ENCODE peak calls at places on chromosomes 6 and 20, in five cellular contexts. U is PC-3, P is neural progenitor cell, I is HCT116, E is MM.1S. B is an unnamed sample.

GRCh38 chr6:12371641-12372146 is 81.5 kb downstream of the EDN1 start:
- DNase-seq in U (peak), P (no peak), I (no peak), E (no peak), B (peak)

GRCh38 chr6:154865291-154865690 is 129.8 kb upstream of the TIAM2 start:
- DNase-seq in U (no peak), P (no peak), I (no peak), E (no peak), B (no peak)

GRCh38 chr6:11756292-11756691 is 22.3 kb downstream of the ADTRP start:
- DNase-seq in U (no peak), P (no peak), I (no peak), E (no peak), B (no peak)

GRCh38 chr6:87808005-87808757 is 106.1 kb upstream of the AKIRIN2 start:
- DNase-seq in U (peak), P (no peak), I (no peak), E (no peak), B (peak)

GRCh38 chr6:35392111-35392702 is 49.8 kb downstream of the PPARD start:
- DNase-seq in U (peak), P (no peak), I (no peak), E (no peak), B (no peak)

GRCh38 chr6:81570673-81571072 is 181.8 kb downstream of the TENT5A start:
- DNase-seq in U (no peak), P (no peak), I (no peak), E (no peak), B (no peak)

GRCh38 chr6:41698350-41698781 is 37.0 kb downstream of the TFEB start:
- DNase-seq in U (no peak), P (peak), I (no peak), E (no peak), B (peak)

GRCh38 chr20:2507464-2507863 is 1.3 kb downstream of the ZNF343 start:
- DNase-seq in U (no peak), P (no peak), I (no peak), E (no peak), B (peak)

GRCh38 chr6:104625536-104625935 is 234.2 kb downstream of the HACE1 start:
- DNase-seq in U (peak), P (peak), I (no peak), E (no peak), B (peak)

GRCh38 chr6:111805511-111806181 is 67.6 kb downstream of the FYN start:
- DNase-seq in U (peak), P (peak), I (no peak), E (no peak), B (peak)

GRCh38 chr20:54025166-54025835 is 45.1 kb downstream of the BCAS1 start:
- DNase-seq in U (no peak), P (no peak), I (no peak), E (no peak), B (peak)

GRCh38 chr6:43912598-43913387 is 142.8 kb downstream of the VEGFA start:
- DNase-seq in U (no peak), P (no peak), I (no peak), E (no peak), B (no peak)

GRCh38 chr6:170271771-170272314 is 19.0 kb downstream of the DLL1 start:
- DNase-seq in U (no peak), P (no peak), I (no peak), E (peak), B (no peak)

GRCh38 chr6:102736941-102737368 is 1343.4 kb downstream of the GRIK2 start:
- DNase-seq in U (peak), P (no peak), I (no peak), E (no peak), B (peak)

GRCh38 chr6:80425089-80425823 is 318.8 kb downstream of the BCKDHB start:
- DNase-seq in U (peak), P (no peak), I (no peak), E (no peak), B (peak)

GRCh38 chr20:23433628-23434027 is 5.9 kb upstream of the CSTL1 start:
- DNase-seq in U (no peak), P (no peak), I (no peak), E (no peak), B (no peak)

GRCh38 chr20:25040438-25040831 is 17.5 kb downstream of the ACSS1 start:
- DNase-seq in U (peak), P (no peak), I (no peak), E (no peak), B (peak)

GRCh38 chr6:158910484-158911075 is 89.4 kb downstream of the RSPH3 start:
- DNase-seq in U (peak), P (peak), I (no peak), E (no peak), B (no peak)

GRCh38 chr6:130107710-130108109 is 89.3 kb downstream of the L3MBTL3 start:
- DNase-seq in U (no peak), P (peak), I (no peak), E (no peak), B (no peak)

GRCh38 chr6:24858154-24858801 is 59.6 kb upstream of the ARMH2 start:
- DNase-seq in U (peak), P (no peak), I (no peak), E (peak), B (peak)

GRCh38 chr6:45421700-45422540 is 44.2 kb upstream of the SUPT3H start:
- DNase-seq in U (peak), P (peak), I (no peak), E (peak), B (peak)

GRCh38 chr6:125846292-125847024 is 55.7 kb downstream of the NCOA7 start:
- DNase-seq in U (no peak), P (no peak), I (no peak), E (no peak), B (no peak)

GRCh38 chr6:20274115-20274514 is 61.8 kb upstream of the MBOAT1 start:
- DNase-seq in U (no peak), P (no peak), I (no peak), E (no peak), B (no peak)

GRCh38 chr20:9179193-9179802 is 110.4 kb downstream of the PLCB4 start:
- DNase-seq in U (peak), P (no peak), I (no peak), E (no peak), B (peak)

GRCh38 chr6:93366506-93366905 is 52.9 kb downstream of the EPHA7 start:
- DNase-seq in U (no peak), P (no peak), I (no peak), E (no peak), B (no peak)

GRCh38 chr6:159715605-159716004 is 11.7 kb upstream of the WTAP start:
- DNase-seq in U (no peak), P (no peak), I (no peak), E (no peak), B (no peak)

DNA sequence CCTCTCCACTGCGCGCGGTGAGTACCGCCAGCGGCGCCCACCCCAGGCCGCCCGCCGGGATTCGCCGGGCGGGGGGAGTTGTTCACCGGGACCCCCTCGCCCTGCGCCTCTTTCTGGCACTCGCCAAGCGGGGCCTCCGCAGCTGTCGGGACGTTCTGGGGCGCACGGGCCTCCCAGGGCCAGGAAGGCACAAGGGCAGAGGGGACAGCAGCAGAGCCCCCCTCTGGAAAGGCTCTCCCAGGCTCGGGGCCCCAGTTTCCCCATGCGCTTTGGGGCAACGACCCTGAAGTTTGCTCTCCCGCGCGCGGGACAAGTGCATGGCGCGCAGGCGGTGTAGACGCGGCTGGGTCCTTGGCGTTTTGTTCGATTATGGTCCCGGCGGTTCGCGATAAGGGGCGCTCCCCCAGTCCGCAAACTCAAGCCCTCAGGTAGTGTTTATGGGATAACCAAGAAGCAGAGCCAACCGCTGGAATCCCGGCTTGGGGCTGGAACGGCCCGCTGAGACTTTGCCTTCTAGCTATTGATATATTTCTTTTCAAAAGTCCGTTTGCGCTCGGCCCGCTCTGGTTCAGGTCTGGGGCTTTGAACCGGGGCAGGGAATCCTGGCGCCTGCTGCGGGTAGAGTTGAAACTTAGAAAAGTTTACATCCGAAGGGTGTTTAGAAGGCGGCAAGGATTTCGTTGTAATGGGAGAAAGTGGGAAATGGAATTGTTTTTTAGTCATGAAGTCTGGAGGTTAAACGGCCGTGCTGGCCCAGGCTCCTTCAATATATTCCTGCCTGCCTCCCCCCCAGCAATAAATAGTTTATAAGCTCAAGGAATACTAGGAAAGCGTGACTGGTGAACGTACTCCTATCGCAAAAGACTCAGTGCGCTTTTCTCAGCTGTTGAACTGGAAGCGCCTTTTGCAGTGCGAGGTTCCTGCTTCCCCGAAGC is 595 bp downstream of the EYA2 start:
- DNase-seq in U (peak), P (peak), I (no peak), E (no peak), B (peak)
- TF ChIP-seq EZH2phosphoT487 in U (peak), P (peak), I (no peak), E (no peak), B (peak)

GRCh38 chr20:22407237-22408193 is 176.9 kb downstream of the FOXA2 start:
- DNase-seq in U (no peak), P (no peak), I (no peak), E (no peak), B (no peak)

GRCh38 chr20:22404609-22405170 is 179.7 kb downstream of the FOXA2 start:
- DNase-seq in U (peak), P (no peak), I (no peak), E (no peak), B (peak)

GRCh38 chr20:22402550-22402949 is 181.8 kb downstream of the FOXA2 start:
- DNase-seq in U (no peak), P (peak), I (no peak), E (no peak), B (no peak)

GRCh38 chr20:22402990-22403859 is 181.1 kb downstream of the FOXA2 start:
- DNase-seq in U (peak), P (peak), I (no peak), E (peak), B (peak)

GRCh38 chr20:22403860-22404608 is 180.3 kb downstream of the FOXA2 start:
- DNase-seq in U (peak), P (peak), I (no peak), E (peak), B (peak)
- H3K9ac ChIP-seq in U (peak), P (no peak), I (no peak), E (peak), B (no peak)

DNA sequence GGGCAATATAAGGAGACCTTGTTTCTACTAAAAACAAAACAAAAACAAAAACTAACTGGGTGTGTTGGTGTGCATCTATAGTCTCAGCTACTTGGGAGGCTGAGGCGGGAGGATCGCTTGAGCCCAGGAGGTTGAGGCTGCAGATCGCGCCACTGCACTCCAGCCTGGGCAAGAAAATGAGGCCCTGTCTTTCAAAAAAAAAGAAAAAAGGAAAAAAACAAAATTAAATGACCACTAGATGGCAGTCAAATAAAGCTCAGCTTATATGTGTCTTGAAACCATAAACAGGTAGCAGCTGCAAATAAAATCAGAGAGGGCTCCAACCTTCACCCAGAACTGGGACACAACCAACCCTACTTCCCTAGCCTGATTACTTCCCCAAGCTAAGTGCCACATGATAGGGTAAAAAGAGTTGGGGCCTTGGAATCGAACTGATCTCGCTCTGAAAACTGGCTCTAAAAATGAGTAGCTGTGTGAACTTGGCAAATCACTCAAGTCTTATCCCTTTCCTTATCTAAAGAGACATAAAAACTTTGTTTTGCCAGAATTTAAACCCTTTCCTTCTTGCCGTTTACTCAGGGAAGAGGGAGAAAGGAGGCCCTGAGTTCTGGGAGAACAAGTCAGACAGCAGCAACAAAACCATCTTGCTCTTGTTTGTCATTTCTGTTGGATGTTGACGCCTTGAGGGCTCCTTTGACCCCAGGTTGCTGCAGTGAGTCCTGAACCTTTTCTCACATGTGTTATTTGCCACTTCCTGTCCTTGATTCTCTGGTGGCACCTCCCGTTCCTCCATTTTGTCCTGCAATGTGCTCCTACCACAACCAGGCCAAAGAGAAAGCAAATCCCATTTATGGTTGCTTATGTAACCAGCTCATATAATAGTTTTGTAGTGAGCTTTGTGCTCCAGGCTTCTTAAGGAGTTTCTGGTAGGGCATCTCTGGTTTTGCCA is 66.9 kb upstream of the ADGRF4 start:
- DNase-seq in U (peak), P (peak), I (peak), E (peak), B (peak)
- TF ChIP-seq EZH2 in U (no peak), P (no peak), I (no peak), E (no peak), B (no peak)

GRCh38 chr6:118580585-118581419 is 32.7 kb downstream of the PLN start:
- DNase-seq in U (peak), P (peak), I (peak), E (peak), B (peak)
- TF ChIP-seq EZH2phosphoT487 in U (no peak), P (no peak), I (no peak), E (no peak), B (no peak)

B was measured in GM23248.